ENCODE peak calls at places on chromosomes 7 and 10, in six cellular contexts. C is trophoblast cell, I is IMR-90, G is H9, S is neuronal stem cell, V is H1. T is an unnamed sample.

GRCh38 chr7:128863433-128863989 is 855 bp downstream of the ATP6V1F start:
- DNase-seq in C (peak; percentile 49), I (peak; percentile 74), G (peak; percentile 71), S (peak; percentile 51), V (peak; percentile 65), T (peak; percentile 84)

GRCh38 chr7:101993311-101993710 is 175.9 kb downstream of the CUX1 start:
- DNase-seq in C (no peak), I (no peak), G (no peak), S (no peak), V (no peak), T (no peak)

GRCh38 chr7:114589436-114589835 is 174.8 kb downstream of the FOXP2 start:
- DNase-seq in C (no peak), I (no peak), G (no peak), S (peak; percentile 15), V (no peak), T (no peak)

GRCh38 chr7:73429622-73430505 is 3.7 kb upstream of the FZD9 start:
- DNase-seq in C (no peak), I (no peak), G (no peak), S (no peak), V (no peak), T (no peak)

GRCh38 chr7:87216701-87217508 is 2.6 kb downstream of the TMEM243 start:
- DNase-seq in C (no peak), I (no peak), G (no peak), S (no peak), V (no peak), T (no peak)

GRCh38 chr7:158420591-158421340 is 166.9 kb downstream of the PTPRN2 start:
- DNase-seq in C (no peak), I (no peak), G (no peak), S (no peak), V (no peak), T (no peak)

GRCh38 chr10:3850999-3851937 is 66.3 kb upstream of the KLF6 start:
- DNase-seq in C (peak; percentile 72), I (peak; percentile 85), G (no peak), S (no peak), V (no peak), T (peak; percentile 92)

GRCh38 chr10:128097783-128098182 is 28.4 kb downstream of the MKI67 start:
- DNase-seq in C (no peak), I (no peak), G (no peak), S (no peak), V (no peak), T (no peak)

GRCh38 chr7:79293655-79294142 is 159.8 kb downstream of the MAGI2 start:
- DNase-seq in C (no peak), I (peak; percentile 72), G (no peak), S (no peak), V (no peak), T (peak; percentile 31)

GRCh38 chr7:2046581-2047271 is 186.0 kb downstream of the MAD1L1 start:
- DNase-seq in C (no peak), I (no peak), G (no peak), S (no peak), V (no peak), T (no peak)

GRCh38 chr10:99395750-99396445 is 34.5 kb downstream of the GOT1 start:
- DNase-seq in C (no peak), I (peak; percentile 83), G (no peak), S (no peak), V (no peak), T (peak; percentile 88)

GRCh38 chr7:35697414-35698175 is 2.7 kb upstream of the HERPUD2 start:
- DNase-seq in C (peak; percentile 64), I (peak; percentile 71), G (no peak), S (no peak), V (no peak), T (peak; percentile 78)

GRCh38 chr7:127738859-127739258 is 86.9 kb downstream of the SND1 start:
- DNase-seq in C (no peak), I (no peak), G (no peak), S (no peak), V (no peak), T (no peak)

GRCh38 chr7:139594911-139595476 is 71.5 kb downstream of the CLEC2L start:
- DNase-seq in C (peak; percentile 37), I (no peak), G (no peak), S (no peak), V (no peak), T (no peak)

GRCh38 chr10:129541208-129541607 is 74.2 kb downstream of the MGMT start:
- DNase-seq in C (no peak), I (peak; percentile 36), G (no peak), S (no peak), V (no peak), T (no peak)

GRCh38 chr7:19442016-19442785 is 266.6 kb downstream of the POLR1F start:
- DNase-seq in C (peak; percentile 37), I (peak; percentile 75), G (peak; percentile 43), S (peak; percentile 14), V (no peak), T (peak; percentile 70)

GRCh38 chr10:30862486-30862885 is 169.2 kb downstream of the ZNF438 start:
- DNase-seq in C (peak; percentile 85), I (peak; percentile 92), G (no peak), S (no peak), V (no peak), T (peak; percentile 93)
- H3K9ac ChIP-seq in C (no peak overlapping the region), I (no peak overlapping the region), G (no peak overlapping the region), S (no peak overlapping the region), V (no peak overlapping the region), T (peak overlapping the region; percentile 71)

GRCh38 chr10:132786529-132787252 is 744 bp upstream of the NKX6-2 start:
- DNase-seq in C (no peak), I (no peak), G (no peak), S (no peak), V (no peak), T (no peak)
- H2AFZ ChIP-seq in C (no peak overlapping the region), I (no peak overlapping the region), G (no peak overlapping the region), S (peak overlapping the region; percentile 82), V (no peak overlapping the region), T (no peak overlapping the region)

GRCh38 chr10:14603539-14604102 is 171.1 kb downstream of the FAM107B start:
- DNase-seq in C (peak; percentile 33), I (no peak), G (peak; percentile 27), S (no peak), V (peak; percentile 52), T (peak; percentile 37)

GRCh38 chr10:14602807-14603538 is 171.7 kb downstream of the FAM107B start:
- DNase-seq in C (no peak), I (peak; percentile 12), G (no peak), S (no peak), V (no peak), T (peak; percentile 16)

GRCh38 chr10:14606633-14607032 is 168.1 kb downstream of the FAM107B start:
- DNase-seq in C (no peak), I (no peak), G (no peak), S (no peak), V (no peak), T (no peak)

GRCh38 chr10:14605231-14605925 is 169.3 kb downstream of the FAM107B start:
- DNase-seq in C (peak; percentile 85), I (peak; percentile 78), G (peak; percentile 17), S (no peak), V (no peak), T (peak; percentile 86)

DNA sequence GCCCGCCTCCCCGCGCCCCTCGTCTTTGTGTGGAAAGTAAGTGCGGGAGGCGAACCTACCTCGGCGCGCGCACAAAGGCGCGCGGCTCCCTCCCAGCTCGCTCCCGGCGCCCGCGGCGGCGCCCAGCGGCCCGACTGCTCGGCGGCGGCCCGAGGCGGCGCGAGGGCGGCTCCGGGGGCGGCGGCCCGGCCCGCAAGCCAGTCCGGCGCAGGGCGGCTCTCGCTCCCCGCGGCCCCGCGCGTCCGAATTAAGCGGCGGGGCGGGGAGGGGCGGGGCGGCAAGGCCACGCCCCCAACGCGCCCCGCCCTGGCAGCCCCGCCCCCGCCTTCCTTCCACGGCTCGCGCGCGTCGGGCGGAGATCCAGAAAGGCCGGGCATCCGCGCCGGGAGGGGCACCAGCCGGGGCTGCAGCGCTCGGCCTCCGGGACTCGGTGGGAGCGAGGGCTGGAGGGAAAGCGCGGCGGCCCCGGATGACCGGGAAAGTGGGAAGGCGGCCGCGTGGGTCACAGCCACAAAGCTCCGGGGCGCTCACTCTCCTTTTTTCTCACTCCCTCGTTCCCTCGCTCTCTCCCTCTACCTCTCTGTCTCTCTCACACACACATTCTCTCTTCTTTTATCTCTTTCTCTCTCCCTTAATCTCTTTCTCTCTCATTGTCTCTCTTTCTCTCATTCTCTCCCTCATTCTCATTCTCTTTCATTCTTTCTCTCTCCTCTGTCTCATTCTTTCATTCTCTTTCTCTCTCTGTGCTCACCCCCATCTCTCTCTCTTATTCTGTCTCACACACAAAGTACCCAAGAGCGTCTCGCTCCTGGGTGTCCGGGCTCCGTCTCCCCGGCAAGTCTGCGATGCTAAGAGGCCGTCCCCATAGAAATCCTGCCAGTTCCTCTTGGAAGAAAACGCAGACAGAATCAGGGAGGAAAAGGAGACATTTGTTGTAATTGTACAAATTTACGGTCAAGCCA is 170.2 kb downstream of the FAM107B start:
- DNase-seq in C (peak; percentile 86), I (peak; percentile 70), G (peak; percentile 45), S (peak; percentile 78), V (peak; percentile 67), T (peak; percentile 73)
- H3K18ac ChIP-seq in C (peak overlapping the region; percentile 84), I (peak overlapping the region; percentile 79), G (peak overlapping the region; percentile 31), S (peak overlapping the region; percentile 75), V (no peak overlapping the region), T (peak overlapping the region; percentile 64)

GRCh38 chr10:69837261-69837660 is 35.6 kb downstream of the COL13A1 start:
- DNase-seq in C (no peak), I (no peak), G (no peak), S (no peak), V (no peak), T (no peak)
- H3K9ac ChIP-seq in C (no peak overlapping the region), I (no peak overlapping the region), G (no peak overlapping the region), S (no peak overlapping the region), V (no peak overlapping the region), T (no peak overlapping the region)

GRCh38 chr7:43726466-43726865 is 2.9 kb downstream of the COA1 start:
- DNase-seq in C (no peak), I (no peak), G (no peak), S (no peak), V (no peak), T (no peak)
- H2AFZ ChIP-seq in C (no peak overlapping the region), I (no peak overlapping the region), G (no peak overlapping the region), S (no peak overlapping the region), V (no peak overlapping the region), T (no peak overlapping the region)

DNA sequence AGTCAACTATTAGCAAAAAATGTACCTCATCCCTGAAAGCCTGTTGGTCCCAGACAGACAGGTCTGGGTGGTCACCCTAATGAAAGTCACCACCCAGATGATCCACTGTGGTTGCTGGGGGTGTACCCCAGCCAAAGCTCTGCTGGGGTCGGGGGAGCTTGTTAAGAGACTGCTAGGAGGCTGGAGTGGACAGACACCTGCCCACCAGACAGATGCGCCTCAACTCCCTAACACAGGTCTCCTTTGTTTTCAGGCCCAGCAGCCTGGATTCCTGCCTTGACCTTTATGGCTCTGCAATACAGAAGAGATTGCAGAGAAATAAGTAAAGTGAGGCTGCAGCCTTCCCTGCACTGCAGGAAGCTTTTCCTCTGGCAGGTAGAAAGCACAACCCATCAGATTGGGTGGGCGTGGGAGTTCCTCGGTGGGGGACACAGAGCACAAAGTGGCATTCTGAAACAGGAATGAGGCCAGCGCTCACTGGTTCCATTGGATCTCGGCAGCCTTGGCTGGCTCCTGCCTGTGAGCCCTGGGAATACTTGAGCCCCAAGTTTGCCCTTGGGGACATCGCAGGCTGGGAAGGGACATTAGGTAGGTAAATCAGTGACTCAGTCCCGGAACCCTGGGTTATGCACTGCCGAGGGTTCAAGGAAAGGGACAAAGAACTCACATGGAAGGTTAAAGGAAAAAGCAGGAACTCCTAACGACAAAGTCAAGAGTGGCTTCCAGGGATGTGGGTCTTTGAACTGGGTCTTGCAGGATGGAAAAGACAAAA is 18.0 kb upstream of the ZNF488 start:
- DNase-seq in C (no peak), I (no peak), G (no peak), S (no peak), V (peak; percentile 47), T (no peak)
- H3K18ac ChIP-seq in C (peak overlapping the region; percentile 88), I (peak overlapping the region; percentile 90), G (no peak overlapping the region), S (peak overlapping the region; percentile 24), V (peak overlapping the region; percentile 72), T (peak overlapping the region; percentile 86)

GRCh38 chr10:31759816-31760626 is 168.6 kb downstream of the ARHGAP12 start:
- DNase-seq in C (peak; percentile 93), I (peak; percentile 97), G (peak; percentile 98), S (peak; percentile 94), V (peak; percentile 92), T (peak; percentile 99)
- H3K9ac ChIP-seq in C (no peak overlapping the region), I (peak overlapping the region; percentile 90), G (peak overlapping the region; percentile 73), S (peak overlapping the region; percentile 78), V (peak overlapping the region; percentile 80), T (peak overlapping the region; percentile 98)